ENCODE peak calls at places on chromosomes 1 and 21, in seven cellular contexts. U is neural crest cell, X is COR-L47, D is nucleus accumbens, L is adrenal gland, W is D341Med, P is iris pigment epithelial cell. G is an unnamed sample.
A peak's percentile ranks its signal among the peaks of the same experiment; 100 is the strongest.

GRCh38 chr1:247681288-247681897 is 1.9 kb upstream of the OR13G1 start:
- DNase-seq in P (peak; percentile 29), W (peak; percentile 75), X (peak; percentile 38), D (no peak), L (peak; percentile 47), U (peak; percentile 52), G (peak; percentile 46)

GRCh38 chr1:8047112-8047511 is 21.0 kb upstream of the ERRFI1 start:
- DNase-seq in P (peak; percentile 74), U (no peak), W (no peak), X (no peak), D (no peak), L (peak; percentile 46), G (no peak)

GRCh38 chr1:183807549-183808168 is 2.7 kb downstream of the RGL1 start:
- DNase-seq in L (peak; percentile 47), W (no peak), P (peak; percentile 82), D (no peak), U (no peak), X (no peak), G (no peak)

GRCh38 chr1:93448983-93449805 is 1.3 kb downstream of the FNBP1L start:
- DNase-seq in L (no peak), D (no peak), W (peak; percentile 57), X (peak; percentile 52), P (peak; percentile 85), U (no peak), G (peak; percentile 74)

GRCh38 chr1:2834146-2834475 is 32.6 kb upstream of the TTC34 start:
- DNase-seq in W (no peak), P (no peak), L (no peak), X (no peak), D (no peak), U (no peak), G (no peak)

GRCh38 chr21:36749935-36750578 is 51.1 kb downstream of the SIM2 start:
- DNase-seq in W (no peak), P (peak; percentile 67), U (peak; percentile 23), D (no peak), X (no peak), L (no peak), G (no peak)

GRCh38 chr21:42469272-42469671 is 26.8 kb downstream of the RSPH1 start:
- DNase-seq in U (no peak), D (no peak), L (no peak), X (no peak), W (no peak), P (no peak), G (no peak)

GRCh38 chr1:26482921-26483320 is 10.7 kb downstream of the HMGN2 start:
- DNase-seq in X (no peak), L (no peak), D (no peak), W (no peak), U (no peak), P (no peak), G (no peak)

GRCh38 chr1:10866314-10867091 is 70.1 kb upstream of the CASZ1 start:
- DNase-seq in L (peak; percentile 15), W (no peak), X (peak; percentile 43), P (peak; percentile 49), U (peak; percentile 26), D (no peak), G (peak; percentile 58)

GRCh38 chr1:205954819-205955404 is 11.7 kb upstream of the SLC26A9 start:
- DNase-seq in X (no peak), L (no peak), W (no peak), U (no peak), P (no peak), D (no peak), G (no peak)

GRCh38 chr1:208879025-208879424 is 634.8 kb upstream of the PLXNA2 start:
- DNase-seq in L (no peak), D (no peak), W (no peak), X (no peak), U (no peak), P (no peak), G (no peak)

GRCh38 chr1:93692983-93693591 is 11.4 kb upstream of the BCAR3 start:
- DNase-seq in U (no peak), X (no peak), W (no peak), L (no peak), P (peak; percentile 85), D (no peak), G (no peak)

GRCh38 chr21:33655591-33656221 is 13.4 kb downstream of the ITSN1 start:
- DNase-seq in P (peak; percentile 97), W (no peak), U (no peak), X (no peak), D (no peak), L (peak; percentile 73), G (no peak)

G was measured in NCI-H146.